ENCODE peak calls at places on chromosomes 7 and 10, in six cellular contexts. Q is lower leg skin, Z is cardiac muscle cell, U is spleen, G is suprapubic skin, E is astrocyte of the spinal cord. N is an unnamed sample.
A peak's percentile ranks its signal among the peaks of the same experiment; 100 is the strongest.

GRCh38 chr10:48523212-48523819 is 81.6 kb downstream of the ARHGAP22 start:
- DNase-seq in Q (no peak), Z (peak; percentile 62), U (peak; percentile 63), G (peak; percentile 78), E (peak; percentile 98), N (peak; percentile 34)

GRCh38 chr10:21989453-21990154 is 13.9 kb downstream of the DNAJC1 start:
- DNase-seq in Q (no peak), Z (peak; percentile 74), U (no peak), G (no peak), E (peak; percentile 79), N (peak; percentile 41)

GRCh38 chr10:34932235-34932634 is 117.1 kb upstream of the PARD3 start:
- DNase-seq in Q (no peak), Z (no peak), U (no peak), G (no peak), E (no peak), N (no peak)

GRCh38 chr7:112302566-112302965 is 96.1 kb downstream of the ZNF277 start:
- DNase-seq in Q (no peak), Z (no peak), U (no peak), G (no peak), E (no peak), N (no peak)

GRCh38 chr7:97149843-97150242 is 32.3 kb downstream of the SDHAF3 start:
- DNase-seq in Q (no peak), Z (no peak), U (no peak), G (no peak), E (no peak), N (no peak)

GRCh38 chr7:16465469-16466086 is at the start of gene SOSTDC1:
- DNase-seq in Q (no peak), Z (peak; percentile 57), U (no peak), G (no peak), E (peak; percentile 32), N (peak; percentile 23)

GRCh38 chr10:13346912-13347234 is 1.2 kb downstream of the SEPHS1 start:
- DNase-seq in Q (no peak), Z (no peak), U (no peak), G (no peak), E (no peak), N (no peak)

GRCh38 chr10:101224910-101225823 is 4.1 kb downstream of the LBX1 start:
- DNase-seq in Q (no peak), Z (no peak), U (no peak), G (no peak), E (no peak), N (no peak)

GRCh38 chr10:32909461-32909860 is 48.6 kb downstream of the ITGB1 start:
- DNase-seq in Q (no peak), Z (no peak), U (no peak), G (no peak), E (no peak), N (no peak)

GRCh38 chr7:55556492-55556891 is 15.8 kb downstream of the VOPP1 start:
- DNase-seq in Q (no peak), Z (no peak), U (no peak), G (no peak), E (no peak), N (no peak)

GRCh38 chr10:4661572-4662255 is 164.3 kb upstream of the AKR1E2 start:
- DNase-seq in Q (peak; percentile 89), Z (peak; percentile 75), U (peak; percentile 63), G (peak; percentile 90), E (no peak), N (no peak)

GRCh38 chr7:137304624-137305235 is 38.8 kb downstream of the PTN start:
- DNase-seq in Q (no peak), Z (no peak), U (no peak), G (no peak), E (peak; percentile 87), N (no peak)

GRCh38 chr7:65840446-65840845 is 32.4 kb upstream of the VKORC1L1 start:
- DNase-seq in Q (no peak), Z (no peak), U (no peak), G (no peak), E (no peak), N (no peak)

GRCh38 chr10:96998329-96998888 is 166.3 kb downstream of the LCOR start:
- DNase-seq in Q (no peak), Z (peak; percentile 35), U (no peak), G (no peak), E (peak; percentile 85), N (peak; percentile 30)

GRCh38 chr10:115861864-115862263 is 411.1 kb downstream of the GFRA1 start:
- DNase-seq in Q (no peak), Z (no peak), U (no peak), G (no peak), E (peak; percentile 32), N (no peak)

GRCh38 chr7:121140790-121141189 is 152.3 kb downstream of the CPED1 start:
- DNase-seq in Q (no peak), Z (no peak), U (no peak), G (no peak), E (no peak), N (no peak)

GRCh38 chr7:105896407-105896842 is 20.0 kb upstream of the ATXN7L1 start:
- DNase-seq in Q (no peak), Z (no peak), U (no peak), G (no peak), E (no peak), N (no peak)

GRCh38 chr10:70432561-70433263 is 8.8 kb downstream of the NODAL start:
- DNase-seq in Q (no peak), Z (no peak), U (no peak), G (no peak), E (no peak), N (no peak)

GRCh38 chr7:85186083-85186520 is 754 bp downstream of the SEMA3D start:
- DNase-seq in Q (peak; percentile 29), Z (peak; percentile 65), U (peak; percentile 76), G (no peak), E (peak; percentile 66), N (peak; percentile 18)

GRCh38 chr10:24952146-24952700 is at the start of gene PRTFDC1:
- DNase-seq in Q (peak; percentile 26), Z (no peak), U (peak; percentile 82), G (peak; percentile 86), E (no peak), N (peak; percentile 58)
- TF ChIP-seq CTCF in Q (no peak), Z (no peak), U (no peak), G (no peak), E (peak; percentile 33), N (no peak)

DNA sequence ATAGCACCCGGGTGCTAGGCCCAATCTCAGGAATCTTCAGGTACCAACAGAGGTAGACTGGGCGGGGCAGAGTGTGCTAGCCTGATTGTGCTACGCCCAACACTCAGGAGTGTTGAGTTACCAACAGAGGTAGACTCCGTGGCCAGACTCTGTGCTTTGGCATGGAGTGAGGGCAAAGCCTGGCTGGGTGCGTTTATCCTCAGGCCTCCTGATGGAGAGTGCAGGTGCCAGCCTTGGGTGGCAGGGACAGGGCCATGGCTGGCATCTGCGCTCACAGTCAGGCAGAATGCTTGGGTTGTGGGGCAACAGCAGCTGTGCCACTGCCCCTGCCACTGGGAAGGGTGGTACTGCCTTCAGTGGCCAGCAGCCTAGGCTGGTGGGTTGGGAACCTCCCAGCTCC is 111.6 kb downstream of the NEUROD6 start:
- DNase-seq in Q (no peak), Z (no peak), U (no peak), G (no peak), E (no peak), N (no peak)
- TF ChIP-seq CTCF in Q (no peak), Z (no peak), U (no peak), G (no peak), E (no peak), N (no peak)

GRCh38 chr10:117165557-117166419 is 27.7 kb upstream of the VAX1 start:
- DNase-seq in Q (no peak), Z (peak; percentile 76), U (no peak), G (no peak), E (no peak), N (peak; percentile 73)
- TF ChIP-seq CTCF in Q (no peak), Z (peak; percentile 72), U (peak; percentile 47), G (no peak), E (peak; percentile 81), N (peak; percentile 53)

GRCh38 chr10:113027574-113028392 is 77.7 kb downstream of the TCF7L2 start:
- DNase-seq in Q (no peak), Z (no peak), U (no peak), G (no peak), E (peak; percentile 44), N (peak; percentile 48)
- TF ChIP-seq CTCF in Q (no peak), Z (no peak), U (no peak), G (no peak), E (no peak), N (no peak)

GRCh38 chr7:32905175-32905662 is 13.7 kb upstream of the KBTBD2 start:
- DNase-seq in Q (no peak), Z (peak; percentile 30), U (no peak), G (no peak), E (peak; percentile 87), N (peak; percentile 83)
- TF ChIP-seq CTCF in Q (no peak), Z (peak; percentile 8), U (no peak), G (no peak), E (peak; percentile 7), N (no peak)

DNA sequence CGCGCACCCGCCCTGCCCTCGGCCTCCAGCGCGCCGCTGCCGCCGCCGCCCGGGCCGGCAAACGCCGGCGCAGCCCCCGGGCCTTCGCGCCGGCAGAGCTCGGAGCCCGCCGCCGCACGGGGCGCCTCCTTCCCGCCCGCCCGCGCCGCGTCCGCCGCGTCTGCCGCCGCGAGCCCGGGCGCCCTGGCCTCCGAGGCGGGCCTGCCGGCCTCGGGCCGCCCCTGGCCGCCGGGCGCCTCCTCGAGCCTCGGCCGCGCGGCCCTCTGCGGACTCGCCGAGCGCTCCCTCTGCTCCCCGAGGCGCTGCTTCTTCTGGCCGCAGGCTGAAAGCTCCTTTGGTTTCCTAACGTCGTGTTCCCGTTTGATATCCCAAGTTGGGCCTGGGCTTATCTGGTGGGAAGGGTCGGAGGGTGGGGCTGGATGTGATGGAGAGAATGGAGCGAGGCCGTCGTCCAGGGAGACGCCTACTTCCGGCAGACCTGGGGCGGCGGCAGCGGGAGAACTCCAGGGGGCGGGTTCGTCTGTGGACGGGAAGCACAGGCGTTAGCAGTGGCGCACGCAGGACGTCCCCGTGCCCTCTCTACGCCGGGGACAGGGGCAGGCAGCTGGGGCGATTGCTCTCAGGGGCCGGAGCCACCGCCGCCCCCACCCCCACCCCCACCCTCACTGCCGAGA is 221.0 kb downstream of the PHTF2 start:
- DNase-seq in Q (peak; percentile 91), Z (peak; percentile 86), U (peak; percentile 92), G (peak; percentile 96), E (peak; percentile 76), N (peak; percentile 78)
- TF ChIP-seq CTCF in Q (no peak), Z (peak; percentile 19), U (no peak), G (no peak), E (peak; percentile 14), N (no peak)

DNA sequence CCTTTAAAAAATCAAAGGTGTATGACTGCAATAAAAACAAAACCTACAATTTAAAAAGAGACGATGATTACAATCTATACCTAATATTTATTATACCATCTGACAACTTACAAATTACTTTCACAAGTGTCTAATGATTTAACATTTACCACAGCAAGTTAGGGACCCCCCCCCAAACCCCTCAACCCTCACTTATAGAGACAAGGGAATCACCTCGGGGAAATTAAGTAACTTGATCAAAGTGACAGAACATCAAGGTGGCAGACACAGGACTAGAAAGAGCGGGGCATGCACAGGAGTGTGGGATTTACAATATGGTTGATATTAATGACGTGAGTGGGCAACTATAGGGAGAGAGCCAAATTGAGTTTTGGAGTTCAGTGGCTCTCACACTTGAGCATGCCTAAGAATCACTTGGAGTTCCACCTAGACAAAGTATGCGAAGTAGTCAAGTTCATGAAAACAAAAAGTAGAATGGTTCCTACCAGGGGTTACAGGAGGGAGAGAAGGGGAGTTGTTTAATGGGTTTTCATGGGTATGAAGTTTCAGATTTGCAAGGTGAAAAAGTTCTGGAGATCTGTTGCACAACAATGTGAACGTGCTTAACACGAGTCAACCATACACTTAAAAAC is 43.4 kb downstream of the SGMS1 start:
- DNase-seq in Q (no peak), Z (no peak), U (no peak), G (no peak), E (no peak), N (no peak)
- TF ChIP-seq CTCF in Q (no peak), Z (no peak), U (no peak), G (no peak), E (no peak), N (no peak)